ENCODE peak calls at places on chromosomes 4 and X, in seven cellular contexts. O, N, E, D, H, B and Z are unnamed samples.
A peak's percentile ranks its signal among the peaks of the same experiment; 100 is the strongest.

GRCh38 chr4:8129785-8130184 is 28.8 kb downstream of the ABLIM2 start:
- DNase-seq in H (no peak), N (no peak), B (no peak), D (no peak), E (no peak), O (no peak), Z (no peak)

GRCh38 chr4:8250637-8251036 is 18.9 kb upstream of the HTRA3 start:
- DNase-seq in D (no peak), N (no peak), E (no peak), H (no peak), O (no peak), B (no peak), Z (no peak)

GRCh38 chr4:120209706-120210105 is 143.1 kb upstream of the MAD2L1 start:
- DNase-seq in N (peak; percentile 18), O (no peak), H (no peak), B (no peak), E (no peak), D (no peak), Z (no peak)

GRCh38 chr4:140744421-140744820 is 11.8 kb downstream of the TBC1D9 start:
- DNase-seq in N (no peak), E (no peak), D (no peak), O (no peak), B (no peak), H (no peak), Z (no peak)

GRCh38 chr4:159278399-159278798 is 175.5 kb downstream of the RAPGEF2 start:
- DNase-seq in B (peak; percentile 59), H (no peak), D (no peak), N (no peak), E (no peak), O (no peak), Z (no peak)

GRCh38 chr4:26239796-26240195 is 81.0 kb upstream of the RBPJ start:
- DNase-seq in E (no peak), B (no peak), D (no peak), H (no peak), O (no peak), N (no peak), Z (no peak)

GRCh38 chrX:13694359-13694758 is 5.4 kb downstream of the RAB9A start:
- DNase-seq in H (no peak), E (no peak), D (no peak), B (no peak), O (no peak), N (no peak), Z (no peak)

GRCh38 chr4:19278665-19279064 is 973.0 kb upstream of the SLIT2 start:
- DNase-seq in D (no peak), H (no peak), N (no peak), O (no peak), B (peak; percentile 7), E (no peak), Z (no peak)

GRCh38 chrX:585115-585808 is 45.3 kb upstream of the SHOX start:
- DNase-seq in N (no peak), E (no peak), H (no peak), O (no peak), D (no peak), B (no peak), Z (no peak)

GRCh38 chr4:128776794-128777216 is 32.7 kb upstream of the JADE1 start:
- DNase-seq in O (no peak), N (no peak), D (peak; percentile 87), H (no peak), B (peak; percentile 95), E (no peak), Z (no peak)

GRCh38 chr4:107619065-107619464 is 101.0 kb downstream of the PAPSS1 start:
- DNase-seq in E (no peak), O (no peak), B (peak; percentile 76), N (no peak), D (no peak), H (no peak), Z (no peak)

GRCh38 chr4:72094054-72094780 is 62.4 kb downstream of the NPFFR2 start:
- DNase-seq in E (no peak), N (no peak), B (no peak), D (no peak), H (no peak), O (no peak), Z (peak; percentile 31)

GRCh38 chrX:100980608-100981497 is 11.3 kb downstream of the ARL13A start:
- DNase-seq in E (no peak), B (peak; percentile 81), N (no peak), O (no peak), D (peak; percentile 65), H (no peak), Z (no peak)

GRCh38 chrX:28586891-28587635 is at the start of gene IL1RAPL1:
- DNase-seq in O (no peak), H (no peak), D (peak; percentile 24), N (no peak), E (no peak), B (peak; percentile 81), Z (no peak)

GRCh38 chr4:74375824-74376426 is 11.0 kb downstream of the EREG start:
- DNase-seq in B (no peak), E (no peak), O (no peak), N (no peak), D (peak; percentile 40), H (no peak), Z (no peak)

GRCh38 chr4:133188433-133189175 is 39.5 kb downstream of the PCDH10 start:
- DNase-seq in O (no peak), E (no peak), B (no peak), N (no peak), D (no peak), H (no peak), Z (no peak)

GRCh38 chr4:154073107-154073817 is 284.4 kb upstream of the SFRP2 start:
- DNase-seq in D (peak; percentile 64), B (no peak), O (no peak), E (no peak), N (no peak), H (no peak), Z (no peak)

GRCh38 chr4:74794341-74794801 is at the start of gene BTC:
- DNase-seq in D (peak; percentile 59), N (peak; percentile 69), B (no peak), H (no peak), E (no peak), O (no peak), Z (no peak)

GRCh38 chr4:19583827-19584569 is 667.7 kb upstream of the SLIT2 start:
- DNase-seq in E (no peak), B (no peak), D (peak; percentile 34), H (no peak), N (no peak), O (no peak), Z (no peak)

DNA sequence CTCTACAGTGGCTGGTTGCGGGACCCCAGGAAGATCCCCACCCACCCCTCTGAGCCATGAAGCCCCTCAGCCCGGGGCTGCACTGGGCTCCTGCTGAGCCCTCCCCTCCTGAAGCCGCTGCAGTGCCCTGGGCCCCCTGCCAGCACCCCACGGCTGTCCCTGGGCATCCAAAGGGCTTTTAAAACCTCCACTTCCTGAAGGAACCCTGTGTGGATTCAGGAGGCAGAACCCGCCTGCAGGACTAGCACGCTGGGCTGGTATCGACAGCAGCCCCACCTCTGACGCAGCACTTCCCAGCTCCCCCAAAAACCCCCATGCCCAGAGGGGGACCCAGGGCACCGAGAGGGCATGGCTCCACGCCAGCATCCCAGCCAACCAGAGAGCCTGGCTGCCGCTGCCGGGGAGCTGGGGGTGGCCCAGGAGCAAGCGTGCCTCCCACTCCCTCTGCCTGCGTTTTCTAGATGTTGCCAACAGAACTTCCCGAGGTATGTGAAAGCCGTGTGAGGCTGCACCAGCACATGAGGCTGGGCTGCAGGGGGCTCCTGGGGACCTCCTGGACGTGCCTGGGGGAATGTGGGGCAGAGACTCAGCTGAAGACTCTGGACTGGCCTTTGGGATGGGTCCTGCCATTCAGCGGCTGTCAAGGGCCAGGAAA is 6.3 kb downstream of the MXD4 start:
- DNase-seq in D (no peak), B (no peak), E (no peak), N (peak; percentile 32), H (peak; percentile 29), O (peak; percentile 11), Z (no peak)
- TF ChIP-seq CTCF in D (no peak), B (no peak), E (no peak), N (no peak), H (no peak), O (no peak), Z (no peak)

DNA sequence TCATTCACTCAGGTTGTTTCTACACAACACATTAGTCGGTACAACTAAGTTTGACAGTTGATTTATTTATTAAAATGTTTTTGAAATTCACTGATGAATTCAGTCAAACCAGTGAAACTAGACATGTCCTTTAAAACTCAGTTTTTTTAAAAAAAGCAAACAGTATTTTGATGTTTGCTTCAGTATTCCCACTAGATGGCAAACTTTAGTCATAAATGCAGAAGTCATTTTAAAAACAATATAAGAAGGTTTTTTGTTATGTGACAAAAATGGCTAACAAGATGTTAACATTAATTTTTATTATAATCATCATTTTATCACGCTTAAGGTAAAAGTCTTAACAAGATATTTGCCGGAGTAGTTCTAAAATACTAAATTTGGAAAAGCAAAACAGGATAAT is 1337.8 kb upstream of the DIAPH2 start:
- DNase-seq in H (no peak), B (peak; percentile 5), D (peak; percentile 5), E (no peak), O (no peak), N (peak; percentile 8), Z (no peak)
- TF ChIP-seq CTCF in H (peak; percentile 56), B (peak; percentile 38), D (no peak), E (no peak), O (no peak), N (peak; percentile 51), Z (no peak)

GRCh38 chr4:186650401-186651180 is 73.1 kb downstream of the FAT1 start:
- DNase-seq in O (no peak), E (no peak), D (no peak), N (no peak), B (no peak), H (no peak), Z (no peak)

GRCh38 chr4:186657766-186658165 is 65.9 kb downstream of the FAT1 start:
- DNase-seq in D (peak; percentile 63), B (peak; percentile 43), H (no peak), E (no peak), N (peak; percentile 44), O (no peak), Z (no peak)

GRCh38 chr4:186651624-186652023 is 72.0 kb downstream of the FAT1 start:
- DNase-seq in H (peak; percentile 36), N (peak; percentile 33), E (no peak), O (peak; percentile 24), D (peak; percentile 52), B (no peak), Z (no peak)

GRCh38 chr4:186651181-186651603 is 72.5 kb downstream of the FAT1 start:
- DNase-seq in N (no peak), E (no peak), D (no peak), O (no peak), H (no peak), B (no peak), Z (no peak)

DNA sequence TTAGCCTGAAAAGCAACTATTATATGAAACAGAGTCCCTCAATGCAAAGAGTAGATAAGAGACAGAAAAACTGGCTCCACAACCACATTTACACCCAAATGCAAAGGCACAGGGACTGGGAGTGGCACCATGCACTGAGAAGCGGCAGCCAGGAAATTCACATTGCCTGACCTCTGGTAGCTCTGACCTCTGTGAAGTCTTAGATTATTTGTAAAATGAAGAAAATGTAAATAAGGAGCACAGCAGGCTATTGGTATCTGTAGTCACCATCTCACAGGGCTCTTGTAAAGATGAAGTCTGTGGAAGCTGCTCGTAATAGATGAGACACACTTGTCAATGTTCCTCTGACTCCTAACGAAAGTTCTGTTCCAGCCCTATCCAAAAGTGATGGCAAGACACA is 69.7 kb downstream of the FAT1 start:
- DNase-seq in H (no peak), B (no peak), N (no peak), O (no peak), E (no peak), D (no peak), Z (no peak)
- TF ChIP-seq CTCF in H (no peak), B (no peak), N (no peak), O (no peak), E (no peak), D (no peak), Z (no peak)

GRCh38 chr4:54658321-54659093 is 750 bp downstream of the KIT start:
- DNase-seq in H (peak; percentile 42), B (peak; percentile 36), D (peak; percentile 12), N (peak; percentile 65), O (no peak), E (no peak), Z (no peak)
- TF ChIP-seq CTCF in H (peak; percentile 39), B (peak; percentile 15), D (peak; percentile 20), N (no peak), O (no peak), E (no peak), Z (no peak)